ENCODE peak calls at places on chromosome 11, in six cellular contexts. One of them, this sample, is unnamed.

GRCh38 chr11:365831-366230 is 3.5 kb upstream of the B4GALNT4 start:
- DNase-seq in left colon: no peak
- DNase-seq in stimulated activated effector memory CD8-positive, alpha-beta T cell treated with anti-CD3 and anti-CD28 coated beads, Interleukin-12 subunit alpha, Interleukin-12 subunit beta, amount 100 ng/mL, for 72 hours: no peak
- DNase-seq in kidney glomerular epithelial cell: no peak
- DNase-seq in stimulated activated CD4-positive, alpha-beta T cell treated with anti-CD3 and anti-CD28 coated beads, Interleukin-4, amount 100 ng/mL, for 48 hours: no peak
- DNase-seq in lower leg skin: no peak
- DNase-seq in this sample: no peak

GRCh38 chr11:57901756-57902155 is 121.9 kb upstream of the OR9Q1 start:
- DNase-seq in left colon: no peak
- DNase-seq in stimulated activated effector memory CD8-positive, alpha-beta T cell treated with anti-CD3 and anti-CD28 coated beads, Interleukin-12 subunit alpha, Interleukin-12 subunit beta, amount 100 ng/mL, for 72 hours: no peak
- DNase-seq in kidney glomerular epithelial cell: no peak
- DNase-seq in stimulated activated CD4-positive, alpha-beta T cell treated with anti-CD3 and anti-CD28 coated beads, Interleukin-4, amount 100 ng/mL, for 48 hours: no peak
- DNase-seq in lower leg skin: no peak
- DNase-seq in this sample: no peak

GRCh38 chr11:75639752-75640151 is 29.1 kb downstream of the MAP6 start:
- DNase-seq in left colon: peak
- DNase-seq in stimulated activated effector memory CD8-positive, alpha-beta T cell treated with anti-CD3 and anti-CD28 coated beads, Interleukin-12 subunit alpha, Interleukin-12 subunit beta, amount 100 ng/mL, for 72 hours: no peak
- DNase-seq in kidney glomerular epithelial cell: peak
- DNase-seq in stimulated activated CD4-positive, alpha-beta T cell treated with anti-CD3 and anti-CD28 coated beads, Interleukin-4, amount 100 ng/mL, for 48 hours: no peak
- DNase-seq in lower leg skin: peak
- DNase-seq in this sample: no peak

GRCh38 chr11:78801161-78801884 is 226.7 kb upstream of the NARS2 start:
- DNase-seq in left colon: no peak
- DNase-seq in stimulated activated effector memory CD8-positive, alpha-beta T cell treated with anti-CD3 and anti-CD28 coated beads, Interleukin-12 subunit alpha, Interleukin-12 subunit beta, amount 100 ng/mL, for 72 hours: no peak
- DNase-seq in kidney glomerular epithelial cell: peak
- DNase-seq in stimulated activated CD4-positive, alpha-beta T cell treated with anti-CD3 and anti-CD28 coated beads, Interleukin-4, amount 100 ng/mL, for 48 hours: no peak
- DNase-seq in lower leg skin: no peak
- DNase-seq in this sample: peak

GRCh38 chr11:114398303-114398920 is 1.9 kb downstream of the C11orf71 start:
- DNase-seq in left colon: no peak
- DNase-seq in stimulated activated effector memory CD8-positive, alpha-beta T cell treated with anti-CD3 and anti-CD28 coated beads, Interleukin-12 subunit alpha, Interleukin-12 subunit beta, amount 100 ng/mL, for 72 hours: no peak
- DNase-seq in kidney glomerular epithelial cell: peak
- DNase-seq in stimulated activated CD4-positive, alpha-beta T cell treated with anti-CD3 and anti-CD28 coated beads, Interleukin-4, amount 100 ng/mL, for 48 hours: no peak
- DNase-seq in lower leg skin: no peak
- DNase-seq in this sample: no peak

GRCh38 chr11:16184588-16184987 is 171.8 kb downstream of the SOX6 start:
- DNase-seq in left colon: no peak
- DNase-seq in stimulated activated effector memory CD8-positive, alpha-beta T cell treated with anti-CD3 and anti-CD28 coated beads, Interleukin-12 subunit alpha, Interleukin-12 subunit beta, amount 100 ng/mL, for 72 hours: no peak
- DNase-seq in kidney glomerular epithelial cell: peak
- DNase-seq in stimulated activated CD4-positive, alpha-beta T cell treated with anti-CD3 and anti-CD28 coated beads, Interleukin-4, amount 100 ng/mL, for 48 hours: no peak
- DNase-seq in lower leg skin: no peak
- DNase-seq in this sample: peak

GRCh38 chr11:64450168-64450560 is 91.2 kb downstream of the RPS6KA4 start:
- DNase-seq in left colon: no peak
- DNase-seq in stimulated activated effector memory CD8-positive, alpha-beta T cell treated with anti-CD3 and anti-CD28 coated beads, Interleukin-12 subunit alpha, Interleukin-12 subunit beta, amount 100 ng/mL, for 72 hours: no peak
- DNase-seq in kidney glomerular epithelial cell: no peak
- DNase-seq in stimulated activated CD4-positive, alpha-beta T cell treated with anti-CD3 and anti-CD28 coated beads, Interleukin-4, amount 100 ng/mL, for 48 hours: no peak
- DNase-seq in lower leg skin: no peak
- DNase-seq in this sample: no peak

GRCh38 chr11:61627831-61628753 is 47.2 kb upstream of the SYT7 start:
- DNase-seq in left colon: peak
- DNase-seq in stimulated activated effector memory CD8-positive, alpha-beta T cell treated with anti-CD3 and anti-CD28 coated beads, Interleukin-12 subunit alpha, Interleukin-12 subunit beta, amount 100 ng/mL, for 72 hours: peak
- DNase-seq in kidney glomerular epithelial cell: peak
- DNase-seq in stimulated activated CD4-positive, alpha-beta T cell treated with anti-CD3 and anti-CD28 coated beads, Interleukin-4, amount 100 ng/mL, for 48 hours: peak
- DNase-seq in lower leg skin: peak
- DNase-seq in this sample: no peak

GRCh38 chr11:120149246-120149645 is 11.3 kb upstream of the TRIM29 start:
- DNase-seq in left colon: no peak
- DNase-seq in stimulated activated effector memory CD8-positive, alpha-beta T cell treated with anti-CD3 and anti-CD28 coated beads, Interleukin-12 subunit alpha, Interleukin-12 subunit beta, amount 100 ng/mL, for 72 hours: no peak
- DNase-seq in kidney glomerular epithelial cell: no peak
- DNase-seq in stimulated activated CD4-positive, alpha-beta T cell treated with anti-CD3 and anti-CD28 coated beads, Interleukin-4, amount 100 ng/mL, for 48 hours: no peak
- DNase-seq in lower leg skin: no peak
- DNase-seq in this sample: no peak

GRCh38 chr11:68383976-68384501 is 71.6 kb downstream of the LRP5 start:
- DNase-seq in left colon: peak
- DNase-seq in stimulated activated effector memory CD8-positive, alpha-beta T cell treated with anti-CD3 and anti-CD28 coated beads, Interleukin-12 subunit alpha, Interleukin-12 subunit beta, amount 100 ng/mL, for 72 hours: peak
- DNase-seq in kidney glomerular epithelial cell: peak
- DNase-seq in stimulated activated CD4-positive, alpha-beta T cell treated with anti-CD3 and anti-CD28 coated beads, Interleukin-4, amount 100 ng/mL, for 48 hours: peak
- DNase-seq in lower leg skin: peak
- DNase-seq in this sample: no peak

GRCh38 chr11:126153999-126154398 is 57.5 kb downstream of the RPUSD4 start:
- DNase-seq in left colon: no peak
- DNase-seq in stimulated activated effector memory CD8-positive, alpha-beta T cell treated with anti-CD3 and anti-CD28 coated beads, Interleukin-12 subunit alpha, Interleukin-12 subunit beta, amount 100 ng/mL, for 72 hours: no peak
- DNase-seq in kidney glomerular epithelial cell: peak
- DNase-seq in stimulated activated CD4-positive, alpha-beta T cell treated with anti-CD3 and anti-CD28 coated beads, Interleukin-4, amount 100 ng/mL, for 48 hours: no peak
- DNase-seq in lower leg skin: no peak
- DNase-seq in this sample: peak

GRCh38 chr11:102111011-102111786 is 952 bp downstream of the YAP1 start:
- DNase-seq in left colon: peak
- DNase-seq in stimulated activated effector memory CD8-positive, alpha-beta T cell treated with anti-CD3 and anti-CD28 coated beads, Interleukin-12 subunit alpha, Interleukin-12 subunit beta, amount 100 ng/mL, for 72 hours: no peak
- DNase-seq in kidney glomerular epithelial cell: peak
- DNase-seq in stimulated activated CD4-positive, alpha-beta T cell treated with anti-CD3 and anti-CD28 coated beads, Interleukin-4, amount 100 ng/mL, for 48 hours: no peak
- DNase-seq in lower leg skin: peak
- DNase-seq in this sample: no peak

GRCh38 chr11:86673872-86674750 is 1.7 kb upstream of the ME3 start:
- DNase-seq in left colon: peak
- DNase-seq in stimulated activated effector memory CD8-positive, alpha-beta T cell treated with anti-CD3 and anti-CD28 coated beads, Interleukin-12 subunit alpha, Interleukin-12 subunit beta, amount 100 ng/mL, for 72 hours: no peak
- DNase-seq in kidney glomerular epithelial cell: no peak
- DNase-seq in stimulated activated CD4-positive, alpha-beta T cell treated with anti-CD3 and anti-CD28 coated beads, Interleukin-4, amount 100 ng/mL, for 48 hours: no peak
- DNase-seq in lower leg skin: no peak
- DNase-seq in this sample: no peak

GRCh38 chr11:107606122-107606521 is 15.2 kb downstream of the ELMOD1 start:
- DNase-seq in left colon: no peak
- DNase-seq in stimulated activated effector memory CD8-positive, alpha-beta T cell treated with anti-CD3 and anti-CD28 coated beads, Interleukin-12 subunit alpha, Interleukin-12 subunit beta, amount 100 ng/mL, for 72 hours: no peak
- DNase-seq in kidney glomerular epithelial cell: no peak
- DNase-seq in stimulated activated CD4-positive, alpha-beta T cell treated with anti-CD3 and anti-CD28 coated beads, Interleukin-4, amount 100 ng/mL, for 48 hours: no peak
- DNase-seq in lower leg skin: no peak
- DNase-seq in this sample: no peak

GRCh38 chr11:119303227-119303718 is 13.7 kb downstream of the MCAM start:
- DNase-seq in left colon: no peak
- DNase-seq in stimulated activated effector memory CD8-positive, alpha-beta T cell treated with anti-CD3 and anti-CD28 coated beads, Interleukin-12 subunit alpha, Interleukin-12 subunit beta, amount 100 ng/mL, for 72 hours: no peak
- DNase-seq in kidney glomerular epithelial cell: no peak
- DNase-seq in stimulated activated CD4-positive, alpha-beta T cell treated with anti-CD3 and anti-CD28 coated beads, Interleukin-4, amount 100 ng/mL, for 48 hours: no peak
- DNase-seq in lower leg skin: no peak
- DNase-seq in this sample: no peak

GRCh38 chr11:119166368-119167076 is 2.0 kb upstream of the NLRX1 start:
- DNase-seq in left colon: no peak
- DNase-seq in stimulated activated effector memory CD8-positive, alpha-beta T cell treated with anti-CD3 and anti-CD28 coated beads, Interleukin-12 subunit alpha, Interleukin-12 subunit beta, amount 100 ng/mL, for 72 hours: no peak
- DNase-seq in kidney glomerular epithelial cell: peak
- DNase-seq in stimulated activated CD4-positive, alpha-beta T cell treated with anti-CD3 and anti-CD28 coated beads, Interleukin-4, amount 100 ng/mL, for 48 hours: no peak
- DNase-seq in lower leg skin: no peak
- DNase-seq in this sample: peak

GRCh38 chr11:7668911-7669310 is 4.4 kb downstream of the CYB5R2 start:
- DNase-seq in left colon: no peak
- DNase-seq in stimulated activated effector memory CD8-positive, alpha-beta T cell treated with anti-CD3 and anti-CD28 coated beads, Interleukin-12 subunit alpha, Interleukin-12 subunit beta, amount 100 ng/mL, for 72 hours: no peak
- DNase-seq in kidney glomerular epithelial cell: peak
- DNase-seq in stimulated activated CD4-positive, alpha-beta T cell treated with anti-CD3 and anti-CD28 coated beads, Interleukin-4, amount 100 ng/mL, for 48 hours: no peak
- DNase-seq in lower leg skin: no peak
- DNase-seq in this sample: no peak

GRCh38 chr11:108672113-108672512 is 7.2 kb downstream of the DDX10 start:
- DNase-seq in left colon: no peak
- DNase-seq in stimulated activated effector memory CD8-positive, alpha-beta T cell treated with anti-CD3 and anti-CD28 coated beads, Interleukin-12 subunit alpha, Interleukin-12 subunit beta, amount 100 ng/mL, for 72 hours: no peak
- DNase-seq in kidney glomerular epithelial cell: no peak
- DNase-seq in stimulated activated CD4-positive, alpha-beta T cell treated with anti-CD3 and anti-CD28 coated beads, Interleukin-4, amount 100 ng/mL, for 48 hours: no peak
- DNase-seq in lower leg skin: no peak
- DNase-seq in this sample: no peak

GRCh38 chr11:95076416-95076815 is 9.7 kb downstream of the SRSF8 start:
- DNase-seq in left colon: no peak
- DNase-seq in stimulated activated effector memory CD8-positive, alpha-beta T cell treated with anti-CD3 and anti-CD28 coated beads, Interleukin-12 subunit alpha, Interleukin-12 subunit beta, amount 100 ng/mL, for 72 hours: no peak
- DNase-seq in kidney glomerular epithelial cell: peak
- DNase-seq in stimulated activated CD4-positive, alpha-beta T cell treated with anti-CD3 and anti-CD28 coated beads, Interleukin-4, amount 100 ng/mL, for 48 hours: no peak
- DNase-seq in lower leg skin: no peak
- DNase-seq in this sample: peak

GRCh38 chr11:94840209-94840608 is 72.1 kb downstream of the AMOTL1 start:
- DNase-seq in left colon: no peak
- DNase-seq in stimulated activated effector memory CD8-positive, alpha-beta T cell treated with anti-CD3 and anti-CD28 coated beads, Interleukin-12 subunit alpha, Interleukin-12 subunit beta, amount 100 ng/mL, for 72 hours: no peak
- DNase-seq in kidney glomerular epithelial cell: no peak
- DNase-seq in stimulated activated CD4-positive, alpha-beta T cell treated with anti-CD3 and anti-CD28 coated beads, Interleukin-4, amount 100 ng/mL, for 48 hours: no peak
- DNase-seq in lower leg skin: no peak
- DNase-seq in this sample: no peak

This sample was measured in epithelial cell of proximal tubule.